ENCODE peak calls at places on chromosome 22, in four cellular contexts. P is CD8-positive, alpha-beta T cell; J is tibial artery; D is SK-N-SH. M is an unnamed sample.

GRCh38 chr22:31579835-31580242 is 82.2 kb downstream of the PISD start:
- DNase-seq in P (no peak), J (no peak), D (no peak), M (no peak)

GRCh38 chr22:40898850-40899357 is 37.0 kb upstream of the DNAJB7 start:
- DNase-seq in P (no peak), J (no peak), D (peak; percentile 23), M (peak; percentile 28)

GRCh38 chr22:24582111-24582814 is 10.6 kb downstream of the LRRC75B start:
- DNase-seq in P (no peak), J (no peak), D (no peak), M (no peak)

GRCh38 chr22:35952576-35952975 is 76.0 kb downstream of the RBFOX2 start:
- DNase-seq in P (no peak), J (no peak), D (no peak), M (no peak)

GRCh38 chr22:42399315-42400271 is 32.6 kb downstream of the NFAM1 start:
- DNase-seq in P (no peak), J (no peak), D (peak; percentile 81), M (no peak)

GRCh38 chr22:39288135-39288898 is 31.1 kb downstream of the RPL3 start:
- DNase-seq in P (no peak), J (no peak), D (no peak), M (no peak)

GRCh38 chr22:17266261-17266971 is 47.2 kb upstream of the ADA2 start:
- DNase-seq in P (no peak), J (no peak), D (no peak), M (no peak)

GRCh38 chr22:19644314-19645223 is 69.7 kb upstream of the SEPTIN5 start:
- DNase-seq in P (no peak), J (peak; percentile 51), D (peak; percentile 19), M (no peak)

GRCh38 chr22:23285734-23286133 is 105.4 kb downstream of the BCR start:
- DNase-seq in P (no peak), J (no peak), D (no peak), M (peak; percentile 94)

GRCh38 chr22:36940676-36941075 is 27.2 kb downstream of the CSF2RB start:
- DNase-seq in P (no peak), J (no peak), D (no peak), M (no peak)

GRCh38 chr22:28607710-28608109 is 71.9 kb downstream of the TTC28 start:
- DNase-seq in P (no peak), J (no peak), D (no peak), M (no peak)

GRCh38 chr22:25153961-25154685 is 45.5 kb upstream of the CRYBB3 start:
- DNase-seq in P (no peak), J (peak; percentile 88), D (peak; percentile 57), M (no peak)

GRCh38 chr22:45482169-45482568 is 20.5 kb upstream of the FBLN1 start:
- DNase-seq in P (no peak), J (no peak), D (no peak), M (no peak)

GRCh38 chr22:30635273-30636225 is at the start of gene SLC35E4:
- DNase-seq in P (peak; percentile 87), J (peak; percentile 97), D (peak; percentile 100), M (peak; percentile 72)

GRCh38 chr22:25875461-25875860 is 133.5 kb downstream of the MYO18B start:
- DNase-seq in P (no peak), J (no peak), D (no peak), M (no peak)

GRCh38 chr22:30575859-30576258 is 1.4 kb upstream of the GAL3ST1 start:
- DNase-seq in P (no peak), J (no peak), D (no peak), M (no peak)

GRCh38 chr22:37309221-37310074 is 27.1 kb downstream of the CYTH4 start:
- DNase-seq in P (no peak), J (no peak), D (peak; percentile 81), M (no peak)

GRCh38 chr22:39620924-39621690 is 50.6 kb downstream of the CACNA1I start:
- DNase-seq in P (no peak), J (no peak), D (no peak), M (no peak)

GRCh38 chr22:23068832-23069385 is 1.4 kb upstream of the GNAZ start:
- DNase-seq in P (no peak), J (peak; percentile 37), D (no peak), M (no peak)

GRCh38 chr22:29014301-29014700 is 47.3 kb downstream of the C22orf31 start:
- DNase-seq in P (no peak), J (no peak), D (no peak), M (no peak)

GRCh38 chr22:45602824-45603301 is 68.8 kb upstream of the ATXN10 start:
- DNase-seq in P (no peak), J (no peak), D (peak; percentile 91), M (no peak)

GRCh38 chr22:21992593-21993237 is 10.1 kb upstream of the TOP3B start:
- DNase-seq in P (no peak), J (no peak), D (no peak), M (no peak)
- H3K27me3 ChIP-seq in P (no peaks in the 10 kb centered on the region), J (no peaks in the 10 kb centered on the region), D (peaks cover 18% of the 10 kb centered on the region), M (peaks cover 17% of the 10 kb centered on the region)

GRCh38 chr22:49107961-49108530 is 719.6 kb downstream of the BRD1 start:
- DNase-seq in P (no peak), J (no peak), D (no peak), M (no peak)

GRCh38 chr22:49107561-49107960 is 720.1 kb downstream of the BRD1 start:
- DNase-seq in P (no peak), J (no peak), D (no peak), M (no peak)

GRCh38 chr22:49111085-49111484 is 716.6 kb downstream of the BRD1 start:
- DNase-seq in P (no peak), J (no peak), D (no peak), M (no peak)

GRCh38 chr22:49106136-49106930 is 721.3 kb downstream of the BRD1 start:
- DNase-seq in P (no peak), J (no peak), D (no peak), M (no peak)

DNA sequence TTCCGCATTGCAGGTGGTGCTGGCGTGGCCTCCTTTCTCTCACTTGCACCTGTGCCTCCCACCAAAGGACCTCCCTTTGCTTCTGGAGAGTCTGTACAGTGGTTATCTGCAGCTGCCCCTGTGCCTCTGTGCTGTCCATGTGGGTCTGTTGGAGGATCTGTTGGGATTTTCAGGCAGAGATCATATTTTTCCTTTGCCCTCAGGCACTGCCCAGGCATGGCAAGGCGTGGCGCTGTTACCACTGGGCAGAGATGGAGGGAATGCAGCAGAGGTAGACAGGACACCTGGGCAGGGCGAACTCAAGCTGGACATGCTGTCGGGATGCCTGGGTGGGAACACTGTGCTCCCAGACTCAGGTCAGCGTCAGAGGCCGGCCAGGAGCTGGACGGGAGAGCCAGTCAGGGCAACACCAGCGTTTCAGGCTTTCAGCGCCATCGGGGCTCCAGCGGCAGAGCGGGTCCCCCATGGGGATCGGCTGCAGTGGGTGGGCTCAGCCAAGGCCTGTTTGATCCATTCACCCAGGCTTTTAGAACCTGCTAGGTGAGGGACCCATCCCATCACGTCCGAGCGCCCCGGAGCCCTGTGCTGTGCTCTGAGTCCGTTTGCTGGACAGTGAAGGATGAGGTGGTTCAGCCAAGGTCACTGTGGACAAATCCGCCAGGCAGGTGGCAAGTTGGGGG is 718.9 kb downstream of the BRD1 start:
- DNase-seq in P (no peak), J (no peak), D (no peak), M (no peak)
- H3K9me3 ChIP-seq in P (no peaks in the 10 kb centered on the region), J (no peaks in the 10 kb centered on the region), D (no peaks in the 10 kb centered on the region), M (peaks cover 14% of the 10 kb centered on the region)

DNA sequence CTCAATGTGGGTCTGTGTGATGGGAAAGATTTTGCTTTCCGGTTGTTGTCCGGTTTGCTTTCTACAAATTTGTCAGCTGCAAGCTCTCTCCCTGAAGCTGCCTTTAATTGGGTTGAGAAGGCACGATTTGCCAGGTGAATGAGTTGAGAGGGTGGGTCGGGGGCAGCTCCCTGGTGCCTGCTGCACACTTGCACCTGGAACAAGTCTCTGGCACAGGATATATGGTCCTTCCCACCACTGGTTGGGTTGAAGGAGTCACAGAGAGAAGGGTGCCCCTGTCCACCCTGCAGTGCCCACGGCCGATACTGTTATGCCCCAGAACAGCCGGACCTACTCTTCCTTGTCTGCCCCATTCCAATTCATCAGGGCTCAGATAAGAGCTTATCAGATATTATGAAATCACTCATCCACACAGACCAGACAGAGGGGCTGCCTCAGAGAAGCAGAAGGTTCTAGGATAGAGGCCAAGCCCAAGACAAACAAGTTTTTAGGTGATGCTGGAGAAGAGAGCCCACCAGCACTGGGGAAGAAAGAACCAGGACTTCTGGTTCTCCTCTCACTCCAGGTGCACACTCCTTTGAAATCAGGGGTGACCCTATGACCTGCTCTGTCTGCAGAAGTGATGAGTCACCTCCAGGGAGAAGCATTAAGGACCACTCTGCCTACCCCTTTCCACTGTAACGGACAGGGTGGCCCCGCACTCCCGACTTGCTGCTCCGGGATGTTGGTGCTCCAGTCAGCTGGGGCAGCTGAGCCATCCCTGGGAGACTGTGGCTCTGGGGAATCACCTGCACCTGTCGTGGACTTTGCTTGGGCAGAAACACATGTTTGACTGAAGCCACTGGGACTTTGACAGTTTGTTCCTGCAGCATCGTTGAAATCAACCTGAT is 45.3 kb downstream of the RTL6 start:
- DNase-seq in P (no peak), J (no peak), D (no peak), M (no peak)
- H3K27ac ChIP-seq in P (no peak overlapping the region), J (no peak overlapping the region), D (no peak overlapping the region), M (no peak overlapping the region)

GRCh38 chr22:27093422-27093821 is 436.0 kb downstream of the MIAT start:
- DNase-seq in P (no peak), J (no peak), D (no peak), M (no peak)

GRCh38 chr22:27089303-27089702 is 431.9 kb downstream of the MIAT start:
- DNase-seq in P (no peak), J (no peak), D (peak; percentile 49), M (no peak)

GRCh38 chr22:27086728-27087450 is 429.5 kb downstream of the MIAT start:
- DNase-seq in P (no peak), J (no peak), D (no peak), M (no peak)

GRCh38 chr22:27088026-27088425 is 430.6 kb downstream of the MIAT start:
- DNase-seq in P (no peak), J (no peak), D (no peak), M (no peak)

GRCh38 chr22:27090595-27090994 is 433.2 kb downstream of the MIAT start:
- DNase-seq in P (no peak), J (no peak), D (no peak), M (no peak)
- H3K27me3 ChIP-seq in P (no peaks in the 10 kb centered on the region), J (no peaks in the 10 kb centered on the region), D (no peaks in the 10 kb centered on the region), M (no peaks in the 10 kb centered on the region)

DNA sequence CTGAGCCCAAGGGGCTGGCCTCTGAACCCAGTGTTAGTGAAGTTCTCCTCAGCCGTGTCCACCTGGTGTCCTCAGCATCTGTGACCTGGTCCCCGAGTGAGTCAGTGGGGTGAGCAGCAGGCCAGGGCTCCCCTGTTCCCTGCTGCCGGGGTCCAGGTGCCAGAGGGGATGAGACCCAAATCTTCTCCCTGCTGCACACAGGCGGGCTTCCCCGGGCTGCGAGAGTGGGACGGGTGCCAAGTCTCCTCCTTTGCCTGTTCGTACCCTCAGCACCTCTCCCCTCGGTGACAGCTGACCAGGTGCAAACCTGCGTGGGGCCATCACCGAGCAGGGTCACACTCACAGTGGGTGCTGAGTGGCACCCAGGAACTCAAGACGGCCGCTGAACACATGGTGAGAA is 514.6 kb downstream of the TBC1D22A start:
- DNase-seq in P (no peak), J (no peak), D (no peak), M (no peak)
- H3K9me3 ChIP-seq in P (no peaks in the 10 kb centered on the region), J (no peaks in the 10 kb centered on the region), D (no peaks in the 10 kb centered on the region), M (no peaks in the 10 kb centered on the region)